ENCODE peak calls at places on chromosomes 12 and 14, in nine cellular contexts. H, Y, E, S, F, J, K, O and P are unnamed samples.

GRCh38 chr12:111444314-111444705 is 38.6 kb downstream of the SH2B3 start:
- DNase-seq in E (no peak), O (peak; percentile 60), Y (no peak), H (no peak), S (no peak), K (peak; percentile 69), J (peak; percentile 72), F (no peak), P (peak; percentile 72)

GRCh38 chr12:21815306-21816062 is 41.0 kb upstream of the KCNJ8 start:
- DNase-seq in J (no peak), H (no peak), F (no peak), Y (no peak), E (no peak), K (no peak), O (no peak), S (no peak), P (no peak)

GRCh38 chr12:59973515-59973914 is 377.7 kb downstream of the SLC16A7 start:
- DNase-seq in J (peak; percentile 90), O (no peak), H (no peak), Y (no peak), S (peak; percentile 75), F (no peak), E (no peak), K (peak; percentile 90), P (no peak)

GRCh38 chr12:2683283-2684025 is 111.3 kb upstream of the FKBP4 start:
- DNase-seq in F (no peak), H (no peak), Y (no peak), E (no peak), J (no peak), K (no peak), S (peak; percentile 30), O (no peak), P (peak; percentile 50)

GRCh38 chr14:60807971-60808370 is 73.4 kb downstream of the MNAT1 start:
- DNase-seq in O (no peak), E (no peak), J (peak; percentile 64), K (peak; percentile 16), H (no peak), S (peak; percentile 23), Y (no peak), F (no peak), P (peak; percentile 39)

GRCh38 chr14:85428926-85429325 is 101.0 kb upstream of the FLRT2 start:
- DNase-seq in H (no peak), O (no peak), F (no peak), E (no peak), Y (no peak), J (no peak), S (peak; percentile 43), K (no peak), P (peak; percentile 63)

GRCh38 chr14:81366259-81366658 is 33.9 kb downstream of the STON2 start:
- DNase-seq in S (no peak), O (no peak), J (no peak), Y (no peak), K (peak; percentile 8), F (no peak), H (no peak), E (no peak), P (peak; percentile 10)

GRCh38 chr12:89960011-89960507 is 251.4 kb upstream of the ATP2B1 start:
- DNase-seq in F (no peak), K (peak; percentile 44), S (peak; percentile 74), E (no peak), O (peak; percentile 54), Y (no peak), H (no peak), J (peak; percentile 74), P (peak; percentile 15)

GRCh38 chr14:58107947-58108552 is 44.0 kb downstream of the ARMH4 start:
- DNase-seq in H (no peak), Y (peak; percentile 46), J (peak; percentile 59), O (peak; percentile 47), E (peak; percentile 12), K (peak; percentile 64), S (peak; percentile 79), F (no peak), P (no peak)

GRCh38 chr12:22016982-22017381 is 29.0 kb upstream of the CMAS start:
- DNase-seq in F (no peak), J (no peak), K (no peak), Y (no peak), H (no peak), S (no peak), E (no peak), O (no peak), P (no peak)

GRCh38 chr12:114729731-114730130 is 45.8 kb upstream of the TBX3 start:
- DNase-seq in E (no peak), S (peak; percentile 87), J (peak; percentile 81), F (no peak), O (no peak), K (peak; percentile 74), H (no peak), Y (no peak), P (no peak)

GRCh38 chr12:54125950-54126695 is 62.7 kb downstream of the SMUG1 start:
- DNase-seq in S (no peak), J (no peak), K (no peak), F (peak; percentile 66), H (no peak), Y (no peak), E (no peak), O (no peak), P (peak; percentile 90)

GRCh38 chr12:54017027-54017788 is 8.4 kb downstream of the HOXC8 start:
- DNase-seq in E (no peak), S (no peak), K (no peak), H (no peak), O (peak; percentile 72), J (peak; percentile 76), F (no peak), Y (no peak), P (peak; percentile 94)

GRCh38 chr12:712172-712863 is 40.1 kb upstream of the WNK1 start:
- DNase-seq in S (peak; percentile 35), F (no peak), O (no peak), K (peak; percentile 40), H (no peak), J (no peak), E (no peak), Y (no peak), P (peak; percentile 73)

GRCh38 chr14:56207626-56208297 is 89.6 kb downstream of the PELI2 start:
- DNase-seq in H (no peak), F (no peak), Y (no peak), O (no peak), J (peak; percentile 21), K (peak; percentile 45), E (no peak), S (peak; percentile 18), P (no peak)

GRCh38 chr14:21025374-21026151 is 702 bp upstream of the NDRG2 start:
- DNase-seq in F (peak; percentile 60), H (no peak), O (no peak), J (no peak), S (no peak), Y (peak; percentile 80), K (no peak), E (no peak), P (peak; percentile 69)

GRCh38 chr14:78933948-78934524 is 763.9 kb downstream of the NRXN3 start:
- DNase-seq in O (peak; percentile 25), H (no peak), E (no peak), Y (peak; percentile 12), F (no peak), K (peak; percentile 28), S (peak; percentile 49), J (peak; percentile 26), P (no peak)

GRCh38 chr12:57803317-57803893 is 15.1 kb downstream of the AVIL start:
- DNase-seq in H (no peak), O (peak; percentile 38), S (peak; percentile 42), F (peak; percentile 65), Y (no peak), E (peak; percentile 22), K (peak; percentile 37), J (peak; percentile 39), P (peak; percentile 89)

GRCh38 chr12:110074089-110074488 is 25.8 kb upstream of the C12orf76 start:
- DNase-seq in K (no peak), J (no peak), S (no peak), E (no peak), O (no peak), H (no peak), Y (no peak), F (no peak), P (no peak)

GRCh38 chr14:69181491-69181890 is 9.8 kb upstream of the EXD2 start:
- DNase-seq in K (peak; percentile 21), E (no peak), H (no peak), J (no peak), O (no peak), S (peak; percentile 8), Y (no peak), F (no peak), P (no peak)